ENCODE peak calls at places on chromosome 18, in eight cellular contexts. O, K, Z, Y, V, H, U and B are unnamed samples.

GRCh38 chr18:44974174-44974573 is 293.5 kb downstream of the SETBP1 start:
- DNase-seq in O (no peak), K (no peak), Z (no peak), Y (no peak), V (no peak), H (no peak), U (no peak), B (no peak)

GRCh38 chr18:13259701-13260100 is 41.1 kb downstream of the LDLRAD4 start:
- DNase-seq in O (no peak), K (no peak), Z (no peak), Y (no peak), V (no peak), H (no peak), U (peak), B (no peak)

GRCh38 chr18:49677762-49678398 is 116.0 kb downstream of the LIPG start:
- DNase-seq in O (no peak), K (no peak), Z (no peak), Y (no peak), V (no peak), H (no peak), U (peak), B (peak)

GRCh38 chr18:59846814-59847490 is 52.8 kb upstream of the PMAIP1 start:
- DNase-seq in O (peak), K (no peak), Z (peak), Y (no peak), V (no peak), H (peak), U (peak), B (peak)

GRCh38 chr18:33115917-33116316 is 324.6 kb downstream of the CCDC178 start:
- DNase-seq in O (no peak), K (no peak), Z (no peak), Y (no peak), V (no peak), H (no peak), U (no peak), B (no peak)

GRCh38 chr18:62437520-62438329 is 85.1 kb upstream of the ZCCHC2 start:
- DNase-seq in O (no peak), K (no peak), Z (peak), Y (no peak), V (no peak), H (no peak), U (no peak), B (no peak)

GRCh38 chr18:46070683-46071614 is 1.1 kb downstream of the PSTPIP2 start:
- DNase-seq in O (peak), K (no peak), Z (no peak), Y (no peak), V (no peak), H (no peak), U (no peak), B (no peak)

GRCh38 chr18:76495435-76496199 is 575 bp upstream of the ZNF516 start:
- DNase-seq in O (no peak), K (peak), Z (peak), Y (no peak), V (no peak), H (peak), U (peak), B (peak)

GRCh38 chr18:48949606-48950535 is 894 bp downstream of the SMAD7 start:
- DNase-seq in O (no peak), K (no peak), Z (peak), Y (no peak), V (no peak), H (peak), U (peak), B (no peak)

GRCh38 chr18:13539843-13540535 is 186.4 kb downstream of the FAM210A start:
- DNase-seq in O (no peak), K (no peak), Z (no peak), Y (no peak), V (no peak), H (no peak), U (no peak), B (no peak)

GRCh38 chr18:22282311-22283235 is 113.2 kb downstream of the GATA6 start:
- DNase-seq in O (no peak), K (no peak), Z (peak), Y (no peak), V (no peak), H (peak), U (no peak), B (peak)

GRCh38 chr18:21393986-21394385 is 152.0 kb downstream of the GREB1L start:
- DNase-seq in O (no peak), K (no peak), Z (no peak), Y (no peak), V (no peak), H (no peak), U (no peak), B (no peak)

GRCh38 chr18:22591231-22591630 is 173.5 kb upstream of the CTAGE1 start:
- DNase-seq in O (no peak), K (no peak), Z (peak), Y (no peak), V (no peak), H (peak), U (no peak), B (no peak)